ENCODE peak calls at places on chromosomes 6 and 20, in four cellular contexts. H, G, K and Y are unnamed samples.

GRCh38 chr6:1746919-1747460 is 137.3 kb downstream of the FOXC1 start:
- DNase-seq in K (no peak), H (no peak), G (no peak), Y (no peak)

GRCh38 chr20:56460459-56460858 is 8.0 kb upstream of the RTF2 start:
- DNase-seq in K (peak), G (no peak), H (no peak), Y (no peak)

GRCh38 chr6:34529665-34530327 is 26.3 kb downstream of the SPDEF start:
- DNase-seq in G (peak), H (no peak), K (no peak), Y (no peak)

GRCh38 chr6:100138346-100139022 is 144.5 kb upstream of the MCHR2 start:
- DNase-seq in K (no peak), H (no peak), G (no peak), Y (no peak)

GRCh38 chr20:50054626-50055511 is 58.1 kb downstream of the UBE2V1 start:
- DNase-seq in G (peak), K (no peak), H (no peak), Y (no peak)

GRCh38 chr20:21739682-21740081 is 34.2 kb downstream of the PAX1 start:
- DNase-seq in H (no peak), G (no peak), K (no peak), Y (no peak)

GRCh38 chr6:142542704-142543233 is 241.0 kb downstream of the ADGRG6 start:
- DNase-seq in K (no peak), H (peak), G (peak), Y (peak)

GRCh38 chr20:11799131-11799800 is 118.4 kb upstream of the BTBD3 start:
- DNase-seq in K (no peak), G (no peak), H (no peak), Y (no peak)

GRCh38 chr6:53103993-53104675 is 38.9 kb downstream of the FBXO9 start:
- DNase-seq in H (peak), K (no peak), G (no peak), Y (no peak)

GRCh38 chr20:49595811-49596545 is 28.0 kb upstream of the PTGIS start:
- DNase-seq in K (no peak), H (peak), G (no peak), Y (no peak)

GRCh38 chr6:56816393-56816792 is 138.5 kb upstream of the BEND6 start:
- DNase-seq in G (no peak), K (no peak), H (no peak), Y (no peak)

GRCh38 chr6:121886223-121886830 is 450.9 kb downstream of the GJA1 start:
- DNase-seq in H (peak), K (no peak), G (no peak), Y (no peak)

GRCh38 chr20:5689451-5689850 is 60.8 kb upstream of the SHLD1 start:
- DNase-seq in G (no peak), K (no peak), H (no peak), Y (no peak)

GRCh38 chr20:9223296-9223695 is 154.4 kb downstream of the PLCB4 start:
- DNase-seq in H (no peak), G (no peak), K (no peak), Y (no peak)

GRCh38 chr20:59443558-59443957 is 143.1 kb downstream of the EDN3 start:
- DNase-seq in G (no peak), H (no peak), K (no peak), Y (no peak)

GRCh38 chr6:147675281-147675680 is 166.8 kb downstream of the SAMD5 start:
- DNase-seq in H (no peak), K (no peak), G (no peak), Y (no peak)

GRCh38 chr6:14811760-14812428 is 434.0 kb upstream of the JARID2 start:
- DNase-seq in H (peak), K (no peak), G (no peak), Y (no peak)

GRCh38 chr6:45835725-45836437 is 179.8 kb downstream of the CLIC5 start:
- DNase-seq in K (no peak), H (no peak), G (no peak), Y (no peak)

GRCh38 chr6:13457577-13457976 is 29.8 kb downstream of the GFOD1 start:
- DNase-seq in K (no peak), G (peak), H (no peak), Y (no peak)

GRCh38 chr20:44532981-44533331 is 11.1 kb upstream of the SERINC3 start:
- DNase-seq in G (no peak), H (peak), K (no peak), Y (no peak)

GRCh38 chr6:38262041-38262440 is 377.7 kb downstream of the BTBD9 start:
- DNase-seq in H (peak), K (no peak), G (no peak), Y (peak)

GRCh38 chr6:166005846-166006592 is 161.6 kb downstream of the TBXT start:
- DNase-seq in G (peak), K (no peak), H (no peak), Y (no peak)

GRCh38 chr6:106134906-106135634 is 48.9 kb downstream of the PRDM1 start:
- DNase-seq in G (no peak), K (no peak), H (no peak), Y (peak)

GRCh38 chr20:46050885-46051284 is 21.9 kb downstream of the SLC12A5 start:
- DNase-seq in G (no peak), K (no peak), H (no peak), Y (no peak)

GRCh38 chr20:21191839-21192238 is 66.0 kb downstream of the KIZ start:
- DNase-seq in G (no peak), K (no peak), H (no peak), Y (no peak)

GRCh38 chr20:6993016-6993415 is 225.5 kb downstream of the BMP2 start:
- DNase-seq in G (no peak), K (no peak), H (no peak), Y (no peak)

GRCh38 chr6:5175195-5175594 is 85.6 kb downstream of the LYRM4 start:
- DNase-seq in H (no peak), G (no peak), K (no peak), Y (no peak)

GRCh38 chr6:53587291-53587690 is 42.4 kb upstream of the GCLC start:
- DNase-seq in K (no peak), H (no peak), G (no peak), Y (no peak)

GRCh38 chr6:107666084-107666981 is 157.8 kb downstream of the SCML4 start:
- DNase-seq in K (no peak), H (no peak), G (no peak), Y (no peak)

GRCh38 chr6:140051521-140052455 is 677.3 kb upstream of the CITED2 start:
- DNase-seq in H (peak), K (no peak), G (no peak), Y (peak)

GRCh38 chr20:54195483-54196472 is 12.1 kb upstream of the PFDN4 start:
- DNase-seq in H (no peak), K (no peak), G (no peak), Y (no peak)

GRCh38 chr6:62652692-62653328 is 366.8 kb upstream of the KHDRBS2 start:
- DNase-seq in K (no peak), G (no peak), H (no peak), Y (no peak)

GRCh38 chr6:148265058-148265457 is 77.6 kb upstream of the SASH1 start:
- DNase-seq in H (no peak), K (no peak), G (no peak), Y (no peak)

GRCh38 chr6:97626586-97627441 is 343.8 kb upstream of the MMS22L start:
- DNase-seq in K (no peak), H (no peak), G (peak), Y (no peak)

GRCh38 chr6:90103056-90103793 is 193.4 kb downstream of the BACH2 start:
- DNase-seq in K (no peak), H (no peak), G (no peak), Y (no peak)

GRCh38 chr6:74066168-74066871 is 370.3 kb downstream of the CD109 start:
- DNase-seq in G (no peak), K (no peak), H (no peak), Y (no peak)